ENCODE peak calls at places on chromosomes 3 and 15, in four cellular contexts. Q is right cardiac atrium, E is SJSA1, S is T-cell. O is an unnamed sample.

GRCh38 chr3:13879102-13879945 is 547 bp downstream of the WNT7A start:
- DNase-seq in Q (peak; percentile 59), E (no peak), S (peak; percentile 26), O (no peak)

GRCh38 chr15:82999426-82999825 is 12.0 kb downstream of the C15orf40 start:
- DNase-seq in Q (no peak), E (peak; percentile 31), S (no peak), O (no peak)

GRCh38 chr3:129855454-129856419 is 37.8 kb downstream of the TMCC1 start:
- DNase-seq in Q (no peak), E (peak; percentile 39), S (no peak), O (peak; percentile 56)

GRCh38 chr15:51343466-51343865 is 2.0 kb downstream of the GLDN start:
- DNase-seq in Q (no peak), E (no peak), S (no peak), O (no peak)

GRCh38 chr3:69505770-69506407 is 120.0 kb upstream of the FRMD4B start:
- DNase-seq in Q (no peak), E (peak; percentile 44), S (no peak), O (no peak)

GRCh38 chr3:168117853-168118313 is 22.2 kb upstream of the GOLIM4 start:
- DNase-seq in Q (no peak), E (peak; percentile 55), S (no peak), O (no peak)

GRCh38 chr3:107956991-107957467 is 133.8 kb downstream of the CD47 start:
- DNase-seq in Q (peak; percentile 90), E (no peak), S (no peak), O (no peak)

GRCh38 chr15:78083687-78084358 is 6.3 kb upstream of the TBC1D2B start:
- DNase-seq in Q (no peak), E (no peak), S (no peak), O (no peak)

GRCh38 chr15:39948817-39949216 is 14.9 kb downstream of the EIF2AK4 start:
- DNase-seq in Q (no peak), E (no peak), S (no peak), O (no peak)

GRCh38 chr3:177279118-177279815 is 82.0 kb upstream of the TBL1XR1 start:
- DNase-seq in Q (no peak), E (no peak), S (no peak), O (no peak)

GRCh38 chr3:56923546-56924224 is 121.9 kb upstream of the ARHGEF3 start:
- DNase-seq in Q (no peak), E (peak; percentile 58), S (peak; percentile 58), O (no peak)

GRCh38 chr3:110413807-110414748 is 657.5 kb upstream of the NECTIN3 start:
- DNase-seq in Q (no peak), E (peak; percentile 87), S (no peak), O (no peak)

GRCh38 chr3:135516143-135516542 is 449.4 kb upstream of the PPP2R3A start:
- DNase-seq in Q (no peak), E (peak; percentile 11), S (no peak), O (peak; percentile 7)

GRCh38 chr3:80014576-80014975 is 246.8 kb upstream of the ROBO1 start:
- DNase-seq in Q (no peak), E (no peak), S (no peak), O (no peak)

GRCh38 chr3:32869513-32870047 is 51.8 kb downstream of the TRIM71 start:
- DNase-seq in Q (no peak), E (no peak), S (no peak), O (no peak)

GRCh38 chr3:71926242-71926560 is 141.3 kb upstream of the PROK2 start:
- DNase-seq in Q (no peak), E (no peak), S (no peak), O (no peak)

GRCh38 chr3:100033814-100034490 is 80.3 kb downstream of the FILIP1L start:
- DNase-seq in Q (no peak), E (peak; percentile 66), S (no peak), O (no peak)

GRCh38 chr3:148962513-148962912 is 28.8 kb upstream of the GYG1 start:
- DNase-seq in Q (no peak), E (peak; percentile 39), S (no peak), O (peak; percentile 21)

GRCh38 chr3:143119974-143120715 is 574 bp downstream of the CHST2 start:
- DNase-seq in Q (peak; percentile 66), E (peak; percentile 64), S (no peak), O (no peak)

GRCh38 chr3:70851066-70851465 is 538.6 kb upstream of the MDFIC2 start:
- DNase-seq in Q (no peak), E (no peak), S (no peak), O (no peak)

GRCh38 chr3:135271562-135272290 is 476.7 kb downstream of the EPHB1 start:
- DNase-seq in Q (no peak), E (no peak), S (no peak), O (no peak)

GRCh38 chr15:64536244-64536836 is 76.0 kb downstream of the ZNF609 start:
- DNase-seq in Q (no peak), E (peak; percentile 72), S (no peak), O (peak; percentile 30)

GRCh38 chr15:65132841-65133549 is 613 bp downstream of the PDCD7 start:
- DNase-seq in Q (peak; percentile 67), E (peak; percentile 43), S (no peak), O (no peak)

GRCh38 chr3:197019535-197019934 is 10.1 kb downstream of the MELTF start:
- DNase-seq in Q (no peak), E (no peak), S (no peak), O (no peak)

GRCh38 chr15:72033711-72034110 is 84.2 kb downstream of the MYO9A start:
- DNase-seq in Q (no peak), E (peak; percentile 48), S (no peak), O (no peak)

GRCh38 chr3:140403559-140403958 is 274.3 kb upstream of the TRIM42 start:
- DNase-seq in Q (no peak), E (no peak), S (no peak), O (no peak)

O was measured in NCI-H460.